ENCODE peak calls at places on chromosomes 1 and 21, in four cellular contexts. G is body of pancreas, O is GM12892, I is endothelial cell of umbilical vein. U is an unnamed sample.

GRCh38 chr1:22286491-22286890 is 143.6 kb upstream of the WNT4 start:
- DNase-seq in G (no peak), O (no peak), I (no peak), U (no peak)

GRCh38 chr1:28914228-28915035 is at the start of gene EPB41:
- DNase-seq in G (peak), O (peak), I (peak), U (peak)

GRCh38 chr1:108644984-108645383 is 15.9 kb downstream of the HENMT1 start:
- DNase-seq in G (no peak), O (no peak), I (no peak), U (no peak)

GRCh38 chr1:32801096-32801713 is 16.0 kb downstream of the YARS1 start:
- DNase-seq in G (no peak), O (no peak), I (no peak), U (no peak)

GRCh38 chr1:94067196-94067595 is 53.8 kb downstream of the ABCA4 start:
- DNase-seq in G (no peak), O (no peak), I (peak), U (peak)

GRCh38 chr21:35963920-35964451 is 96.3 kb downstream of the SETD4 start:
- DNase-seq in G (no peak), O (no peak), I (no peak), U (no peak)

GRCh38 chr1:226655251-226656163 is 83.6 kb downstream of the ITPKB start:
- DNase-seq in G (no peak), O (no peak), I (no peak), U (no peak)

GRCh38 chr1:228276901-228277490 is 69.2 kb downstream of the OBSCN start:
- DNase-seq in G (no peak), O (no peak), I (no peak), U (no peak)

GRCh38 chr1:115492880-115493279 is 148.9 kb upstream of the VANGL1 start:
- DNase-seq in G (no peak), O (no peak), I (no peak), U (no peak)

GRCh38 chr1:88976235-88976634 is 16.2 kb downstream of the KYAT3 start:
- DNase-seq in G (no peak), O (no peak), I (no peak), U (no peak)

GRCh38 chr21:28230559-28230958 is 762.1 kb downstream of the LTN1 start:
- DNase-seq in G (no peak), O (no peak), I (peak), U (no peak)

GRCh38 chr1:220824031-220824989 is 37.6 kb downstream of the MTARC1 start:
- DNase-seq in G (no peak), O (no peak), I (no peak), U (no peak)

GRCh38 chr1:37994886-37995566 is 5.2 kb upstream of the SF3A3 start:
- DNase-seq in G (no peak), O (no peak), I (no peak), U (no peak)

GRCh38 chr1:205693421-205693991 is 13.2 kb upstream of the SLC45A3 start:
- DNase-seq in G (no peak), O (no peak), I (no peak), U (no peak)

GRCh38 chr1:156337052-156337887 is 822 bp downstream of the CCT3 start:
- DNase-seq in G (no peak), O (no peak), I (no peak), U (no peak)

GRCh38 chr1:178344513-178345077 is 152.2 kb downstream of the CLEC20A start:
- DNase-seq in G (no peak), O (no peak), I (peak), U (peak)

GRCh38 chr1:161258439-161259386 is at the start of gene PCP4L1:
- DNase-seq in G (peak), O (peak), I (peak), U (no peak)

GRCh38 chr1:93716974-93717373 is 35.3 kb upstream of the BCAR3 start:
- DNase-seq in G (no peak), O (no peak), I (no peak), U (peak)

GRCh38 chr1:76186617-76187016 is 112.1 kb downstream of the ST6GALNAC3 start:
- DNase-seq in G (no peak), O (no peak), I (no peak), U (no peak)

GRCh38 chr1:205592443-205593003 is 39.3 kb downstream of the ELK4 start:
- DNase-seq in G (no peak), O (no peak), I (no peak), U (no peak)

GRCh38 chr1:51960262-51960661 is 30.2 kb downstream of the RAB3B start:
- DNase-seq in G (peak), O (no peak), I (no peak), U (no peak)

GRCh38 chr1:39845569-39846566 is 37.4 kb downstream of the TRIT1 start:
- DNase-seq in G (peak), O (no peak), I (peak), U (peak)

GRCh38 chr1:42006836-42007235 is 88.1 kb upstream of the HIVEP3 start:
- DNase-seq in G (no peak), O (no peak), I (no peak), U (no peak)

GRCh38 chr1:119631433-119632102 is 16.5 kb downstream of the ZNF697 start:
- DNase-seq in G (peak), O (peak), I (peak), U (peak)

GRCh38 chr1:193589597-193590040 is 403.2 kb upstream of the B3GALT2 start:
- DNase-seq in G (no peak), O (no peak), I (peak), U (no peak)

GRCh38 chr1:184190626-184191025 is 139.1 kb downstream of the TSEN15 start:
- DNase-seq in G (no peak), O (no peak), I (no peak), U (no peak)

GRCh38 chr1:219276029-219276738 is 102.5 kb downstream of the LYPLAL1 start:
- DNase-seq in G (no peak), O (no peak), I (no peak), U (no peak)

GRCh38 chr1:6507461-6507911 is 16.0 kb upstream of the PLEKHG5 start:
- DNase-seq in G (no peak), O (no peak), I (no peak), U (no peak)

GRCh38 chr1:202860744-202861419 is 28.1 kb downstream of the RABIF start:
- DNase-seq in G (peak), O (peak), I (peak), U (peak)

GRCh38 chr21:38897532-38898421 is 92.0 kb downstream of the ETS2 start:
- DNase-seq in G (no peak), O (no peak), I (no peak), U (no peak)

GRCh38 chr1:38992450-38993111 is 1.5 kb downstream of the AKIRIN1 start:
- DNase-seq in G (no peak), O (no peak), I (no peak), U (peak)

GRCh38 chr1:174795806-174796205 is 203.9 kb upstream of the CACYBP start:
- DNase-seq in G (no peak), O (no peak), I (no peak), U (no peak)

GRCh38 chr1:58592521-58593134 is 15.6 kb upstream of the TACSTD2 start:
- DNase-seq in G (peak), O (no peak), I (peak), U (no peak)

GRCh38 chr1:2937805-2938204 is 83.5 kb upstream of the ACTRT2 start:
- DNase-seq in G (no peak), O (no peak), I (no peak), U (no peak)

GRCh38 chr1:161044908-161045748 is 649 bp downstream of the USF1 start:
- DNase-seq in G (peak), O (peak), I (peak), U (peak)

GRCh38 chr1:24557711-24558121 is 1.8 kb downstream of the NCMAP start:
- DNase-seq in G (peak), O (no peak), I (no peak), U (no peak)

GRCh38 chr1:236535656-236536293 is 12.0 kb downstream of the LGALS8 start:
- DNase-seq in G (no peak), O (no peak), I (no peak), U (peak)

GRCh38 chr21:42079939-42080787 is 9.0 kb downstream of the UMODL1 start:
- DNase-seq in G (no peak), O (no peak), I (no peak), U (no peak)

GRCh38 chr21:45110873-45111624 is 36.7 kb downstream of the ADARB1 start:
- DNase-seq in G (no peak), O (no peak), I (no peak), U (no peak)
- TF ChIP-seq POLR2A in G (no peak), O (no peak), I (no peak), U (no peak)

GRCh38 chr1:66576645-66577044 is 42.7 kb downstream of the SGIP1 start:
- DNase-seq in G (peak), O (no peak), I (peak), U (no peak)

GRCh38 chr1:66571789-66572188 is 37.8 kb downstream of the SGIP1 start:
- DNase-seq in G (no peak), O (no peak), I (no peak), U (no peak)

GRCh38 chr1:66570196-66570595 is 36.2 kb downstream of the SGIP1 start:
- DNase-seq in G (no peak), O (no peak), I (no peak), U (no peak)

DNA sequence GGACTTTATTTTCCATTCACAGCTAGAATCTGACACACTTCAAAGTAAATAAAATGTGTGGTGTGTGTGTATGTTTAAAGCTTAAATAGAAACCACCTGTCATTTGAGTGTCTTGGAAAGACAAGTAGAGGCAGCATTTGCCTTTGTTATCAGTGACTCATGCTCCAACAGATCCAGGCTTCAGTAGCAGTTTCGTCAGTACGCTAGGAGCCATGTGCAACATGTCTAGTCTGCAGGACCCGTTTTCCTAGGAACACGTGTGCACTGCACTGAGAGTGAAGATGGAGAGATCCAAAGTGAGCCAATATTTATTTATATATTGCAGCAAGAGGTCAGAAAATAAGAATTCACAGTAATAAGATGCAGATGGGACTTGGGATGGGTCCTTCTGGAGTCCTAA is 41.8 kb downstream of the SGIP1 start:
- DNase-seq in G (no peak), O (no peak), I (peak), U (no peak)
- TF ChIP-seq POLR2A in G (no peak), O (no peak), I (no peak), U (no peak)

DNA sequence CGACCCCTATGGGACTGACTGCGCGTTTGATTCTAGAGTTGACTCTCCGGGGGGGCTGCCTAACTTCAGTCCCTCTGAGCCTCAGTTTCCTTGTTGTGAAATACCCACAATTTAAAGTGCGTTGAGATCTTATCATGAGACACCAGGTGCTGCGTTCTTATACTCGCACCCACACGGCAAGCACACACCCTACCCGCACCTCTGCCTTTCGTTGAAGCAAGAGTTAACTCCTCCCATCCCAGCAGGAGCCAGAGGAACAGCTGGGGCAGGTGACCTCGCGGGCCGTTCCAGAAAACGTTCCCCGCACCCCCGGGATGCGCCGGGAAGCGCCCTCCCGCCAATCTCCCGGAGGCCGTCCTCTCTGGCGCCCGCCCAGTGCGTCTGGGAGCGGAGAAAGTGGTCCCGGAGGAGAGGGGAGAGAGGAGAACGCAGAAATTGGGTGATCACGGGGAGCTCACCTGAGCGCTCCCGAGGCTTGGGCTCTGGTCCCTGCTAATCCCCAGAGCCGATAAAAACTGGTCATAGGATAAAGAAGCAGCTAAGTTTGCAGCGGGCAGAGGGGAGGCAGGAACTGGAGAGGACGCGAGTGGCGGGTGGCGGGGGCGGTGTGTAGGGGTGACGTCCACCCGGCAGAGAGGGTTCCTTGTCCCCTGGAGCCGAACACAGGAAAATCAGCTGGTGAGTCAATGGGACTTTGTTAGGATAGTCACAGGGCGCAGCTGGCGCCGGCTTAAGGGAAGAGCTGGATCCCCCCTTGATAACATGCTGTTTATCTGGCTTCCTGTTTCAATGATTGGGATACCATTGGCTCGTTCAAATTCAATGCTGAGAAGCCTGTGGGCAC is 856 bp downstream of the NAV1 start:
- DNase-seq in G (peak), O (no peak), I (peak), U (no peak)
- TF ChIP-seq POLR2A in G (no peak), O (no peak), I (peak), U (no peak)

GRCh38 chr1:213050745-213051126 is 305 bp upstream of the RPS6KC1 start:
- DNase-seq in G (no peak), O (no peak), I (no peak), U (no peak)

GRCh38 chr1:213049232-213049631 is 1.8 kb upstream of the RPS6KC1 start:
- DNase-seq in G (no peak), O (no peak), I (no peak), U (peak)

GRCh38 chr1:213053455-213053854 is 2.4 kb downstream of the RPS6KC1 start:
- DNase-seq in G (no peak), O (no peak), I (no peak), U (peak)

GRCh38 chr1:213051881-213052202 is 801 bp downstream of the RPS6KC1 start:
- DNase-seq in G (no peak), O (no peak), I (no peak), U (no peak)

DNA sequence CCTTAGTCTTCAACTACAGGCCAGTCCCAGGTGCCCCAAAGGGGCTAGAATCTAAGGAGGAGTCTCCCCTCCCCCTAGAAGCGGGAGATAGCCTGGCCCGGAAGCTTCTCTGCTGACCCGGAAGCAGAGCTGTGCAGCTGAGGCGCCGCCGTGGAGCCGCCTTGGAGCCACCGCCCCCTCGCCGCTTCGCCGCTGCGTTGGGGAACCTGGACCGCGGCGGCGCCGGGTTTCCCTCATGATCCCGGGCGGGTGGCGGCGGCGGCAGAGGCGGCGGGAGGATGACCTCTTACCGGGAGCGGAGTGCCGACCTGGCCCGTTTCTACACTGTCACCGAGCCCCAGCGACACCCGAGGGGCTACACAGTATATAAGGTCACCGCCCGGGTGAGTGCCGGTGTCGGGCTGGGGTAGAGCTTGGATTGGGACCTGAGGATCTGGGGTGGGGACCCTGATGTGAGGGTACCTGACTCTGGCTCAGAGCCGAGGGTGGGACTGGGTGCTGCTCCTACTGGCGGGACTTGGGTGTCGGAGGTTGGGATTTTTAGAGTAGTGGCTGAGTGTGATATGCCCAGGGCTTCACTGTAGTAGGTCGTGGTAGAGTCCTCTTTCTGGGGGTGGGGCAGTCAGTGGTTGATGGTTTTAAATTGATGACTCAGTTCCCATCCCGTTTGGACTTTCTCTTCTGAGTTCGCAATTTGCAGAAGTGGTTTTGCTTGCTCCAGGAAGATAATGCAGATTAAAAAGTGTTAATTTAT is at the start of gene RPS6KC1:
- DNase-seq in G (peak), O (peak), I (peak), U (peak)
- TF ChIP-seq POLR2A in G (no peak), O (peak), I (peak), U (peak)

GRCh38 chr1:225224287-225224686 is 203.6 kb downstream of the LBR start:
- DNase-seq in G (no peak), O (no peak), I (no peak), U (no peak)
- TF ChIP-seq POLR2A in G (no peak), O (no peak), I (no peak), U (no peak)

GRCh38 chr1:101241485-101242225 is 4.8 kb downstream of the S1PR1 start:
- DNase-seq in G (no peak), O (no peak), I (no peak), U (no peak)
- TF ChIP-seq POLR2A in G (no peak), O (no peak), I (no peak), U (no peak)